ENCODE peak calls at places on chromosomes 7 and 10, in six cellular contexts. W is amniotic stem cell; C is stimulated activated CD4-positive, alpha-beta T cell treated with anti-CD3 and anti-CD28 coated beads, TNF-alpha, amount 100 ng/mL, for 48 hours; R is cardiac septum; M is naive B cell; E is NCI-H2081. Y is an unnamed sample.

GRCh38 chr10:115093776-115094361 is 704 bp downstream of the ATRNL1 start:
- DNase-seq in W (no peak), C (no peak), R (no peak), M (peak; percentile 19), E (no peak), Y (peak; percentile 77)

GRCh38 chr7:116783666-116784318 is 78.6 kb upstream of the CAPZA2 start:
- DNase-seq in W (no peak), C (no peak), R (no peak), M (no peak), E (no peak), Y (no peak)

GRCh38 chr10:122468923-122469781 is 7.8 kb downstream of the HTRA1 start:
- DNase-seq in W (peak; percentile 90), C (no peak), R (peak; percentile 67), M (no peak), E (no peak), Y (peak; percentile 28)

GRCh38 chr7:8436965-8437364 is 3.6 kb downstream of the NXPH1 start:
- DNase-seq in W (no peak), C (peak; percentile 17), R (no peak), M (no peak), E (peak; percentile 35), Y (peak; percentile 76)

GRCh38 chr10:33265621-33266020 is 68.8 kb downstream of the NRP1 start:
- DNase-seq in W (no peak), C (peak; percentile 45), R (no peak), M (no peak), E (no peak), Y (no peak)

GRCh38 chr7:33142585-33142984 is 13.2 kb downstream of the BBS9 start:
- DNase-seq in W (no peak), C (no peak), R (no peak), M (no peak), E (no peak), Y (no peak)

GRCh38 chr10:43236176-43236850 is 30.6 kb downstream of the RASGEF1A start:
- DNase-seq in W (no peak), C (no peak), R (peak; percentile 58), M (no peak), E (no peak), Y (no peak)

GRCh38 chr10:116848912-116849270 is 408 bp upstream of the ENO4 start:
- DNase-seq in W (no peak), C (no peak), R (no peak), M (no peak), E (no peak), Y (peak; percentile 78)

GRCh38 chr10:112311481-112311880 is 28.3 kb downstream of the TECTB start:
- DNase-seq in W (no peak), C (no peak), R (no peak), M (no peak), E (no peak), Y (no peak)

GRCh38 chr10:100986952-100987684 is at the start of the genes MRPL43 and TWNK:
- DNase-seq in W (peak; percentile 62), C (peak; percentile 70), R (peak; percentile 94), M (peak; percentile 79), E (peak; percentile 54), Y (peak; percentile 95)

GRCh38 chr7:137018468-137018867 is 150.0 kb downstream of the CHRM2 start:
- DNase-seq in W (no peak), C (no peak), R (no peak), M (no peak), E (no peak), Y (no peak)

GRCh38 chr7:78296689-78297371 is 498.3 kb downstream of the PHTF2 start:
- DNase-seq in W (no peak), C (no peak), R (no peak), M (no peak), E (peak; percentile 67), Y (no peak)

GRCh38 chr7:123594813-123595241 is 6.8 kb upstream of the ASB15 start:
- DNase-seq in W (no peak), C (no peak), R (no peak), M (no peak), E (no peak), Y (peak; percentile 47)

GRCh38 chr7:141501451-141501850 is 49.8 kb upstream of the AGK start:
- DNase-seq in W (no peak), C (no peak), R (no peak), M (no peak), E (no peak), Y (no peak)

GRCh38 chr10:110138197-110138812 is 69.1 kb upstream of the MXI1 start:
- DNase-seq in W (peak; percentile 1), C (no peak), R (no peak), M (peak; percentile 79), E (peak; percentile 14), Y (no peak)

GRCh38 chr10:101558206-101558605 is 29.9 kb downstream of the POLL start:
- DNase-seq in W (no peak), C (no peak), R (no peak), M (no peak), E (no peak), Y (no peak)

GRCh38 chr7:147896121-147896520 is 694.4 kb upstream of the C7orf33 start:
- DNase-seq in W (no peak), C (no peak), R (no peak), M (no peak), E (no peak), Y (no peak)

GRCh38 chr7:29396563-29396962 is 167.1 kb upstream of the PRR15 start:
- DNase-seq in W (no peak), C (no peak), R (no peak), M (no peak), E (no peak), Y (no peak)

GRCh38 chr10:481636-482035 is 207.8 kb downstream of the DIP2C start:
- DNase-seq in W (no peak), C (no peak), R (peak; percentile 68), M (no peak), E (no peak), Y (peak; percentile 52)

GRCh38 chr10:8048281-8049008 is 6.0 kb upstream of the GATA3 start:
- DNase-seq in W (no peak), C (no peak), R (no peak), M (no peak), E (no peak), Y (no peak)

GRCh38 chr7:66682350-66683093 is 53.8 kb downstream of the KCTD7 start:
- DNase-seq in W (no peak), C (no peak), R (no peak), M (no peak), E (no peak), Y (no peak)

GRCh38 chr7:29189743-29190201 is 4.8 kb upstream of the CHN2 start:
- DNase-seq in W (no peak), C (no peak), R (no peak), M (no peak), E (peak; percentile 99), Y (peak; percentile 86)

Y was measured in spleen.